ENCODE peak calls at places on chromosomes 6 and 20, in four cellular contexts. W is brain microvascular endothelial cell, Q is AG04450, C is hepatocyte. J is an unnamed sample.

GRCh38 chr6:148650941-148651540 is 95.8 kb upstream of the UST start:
- DNase-seq in W (no peak), C (no peak), Q (no peak), J (no peak)

GRCh38 chr6:6684365-6684833 is 95.9 kb downstream of the LY86 start:
- DNase-seq in C (no peak), W (no peak), Q (no peak), J (no peak)

GRCh38 chr6:107231243-107231642 is 115.9 kb upstream of the BEND3 start:
- DNase-seq in Q (no peak), W (no peak), C (no peak), J (no peak)

GRCh38 chr6:143767433-143767832 is 75.7 kb upstream of the LTV1 start:
- DNase-seq in W (no peak), C (no peak), Q (no peak), J (no peak)

GRCh38 chr20:44167736-44168135 is 19.3 kb downstream of the JPH2 start:
- DNase-seq in C (no peak), W (no peak), Q (no peak), J (no peak)

GRCh38 chr20:36544134-36545018 is 3.1 kb downstream of the MYL9 start:
- DNase-seq in C (no peak), W (peak), Q (no peak), J (peak)

GRCh38 chr6:11492444-11493300 is 44.9 kb upstream of the TMEM170B start:
- DNase-seq in C (no peak), W (no peak), Q (no peak), J (no peak)

GRCh38 chr6:166485651-166486535 is 100.6 kb downstream of the RAMACL start:
- DNase-seq in Q (no peak), W (no peak), C (no peak), J (no peak)

GRCh38 chr6:109332748-109333147 is 49.5 kb downstream of the CD164 start:
- DNase-seq in Q (no peak), W (no peak), C (peak), J (no peak)

DNA sequence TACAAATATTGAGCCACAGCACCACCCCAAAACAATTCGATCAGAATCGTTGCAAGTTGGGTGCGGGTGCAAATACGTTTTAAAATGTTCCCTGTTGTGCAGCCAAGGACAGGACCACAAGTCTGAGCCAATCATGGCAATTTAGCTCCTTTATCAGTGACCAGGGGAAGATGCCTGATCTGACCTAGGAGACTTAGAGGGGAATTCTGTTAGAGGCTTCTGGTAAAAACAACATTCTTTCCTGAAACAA is 25.6 kb downstream of the LOC128125822 start:
- DNase-seq in C (no peak), Q (no peak), W (no peak), J (no peak)
- H3K27ac ChIP-seq in C (peak), Q (no peak), W (no peak), J (no peak)

GRCh38 chr20:33964431-33964830 is 29.3 kb upstream of the RALY start:
- DNase-seq in W (no peak), Q (no peak), C (no peak), J (no peak)
- H3K27ac ChIP-seq in W (no peak), Q (no peak), C (no peak), J (no peak)

DNA sequence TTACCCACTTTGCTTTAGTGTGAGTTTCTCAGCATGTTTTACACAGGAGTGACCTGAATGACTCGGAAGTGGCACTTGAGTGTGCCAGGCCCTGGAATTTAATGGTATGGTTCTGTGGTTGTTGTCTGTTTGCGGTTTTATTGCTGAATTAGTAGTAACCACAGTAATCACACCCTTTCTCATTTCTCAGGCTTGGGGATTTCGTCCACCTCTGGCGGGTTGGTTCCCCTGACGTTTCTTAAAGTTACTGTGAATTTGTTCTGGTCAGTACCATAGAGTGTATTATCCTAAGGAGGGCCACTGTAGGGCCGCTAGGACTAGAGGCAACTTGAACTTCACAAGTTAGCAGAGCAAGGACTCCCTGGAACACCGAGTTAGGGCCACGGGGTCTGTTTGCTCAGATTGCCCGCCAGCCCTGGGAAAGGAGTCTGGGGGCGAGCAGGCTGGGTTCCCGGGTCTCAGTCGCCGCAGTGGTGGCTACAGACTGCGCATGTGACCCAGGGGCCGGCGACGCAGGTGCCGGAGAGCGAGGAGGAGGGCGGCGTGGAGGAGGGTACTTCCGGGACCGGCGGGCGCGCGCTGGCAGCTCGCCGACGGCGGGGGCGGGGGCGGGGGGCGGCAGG is 546 bp upstream of the KLHL32 start:
- DNase-seq in W (no peak), C (no peak), Q (no peak), J (no peak)
- H3K27ac ChIP-seq in W (no peak), C (peak), Q (no peak), J (no peak)

DNA sequence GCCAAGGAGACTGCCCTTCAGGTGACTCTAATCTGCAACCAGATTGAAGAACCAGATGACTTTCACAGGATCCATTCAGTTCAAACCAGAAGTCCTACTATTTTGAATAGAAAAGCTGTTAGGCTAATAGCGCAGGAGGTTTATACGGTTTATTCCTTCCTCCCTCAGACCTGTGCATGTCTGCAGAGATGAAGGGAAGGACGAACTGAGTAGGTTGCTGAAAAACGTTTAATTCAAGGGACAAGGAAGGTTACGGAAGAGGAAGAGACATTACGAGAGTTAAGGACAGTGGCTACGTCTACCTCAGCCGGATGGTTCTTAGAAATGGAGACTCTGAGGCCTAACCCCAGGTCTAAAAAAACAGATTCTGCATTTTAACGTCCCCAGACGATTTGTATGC is 978 bp downstream of the AURKA start:
- DNase-seq in W (no peak), C (no peak), Q (no peak), J (no peak)
- H3K27ac ChIP-seq in W (peak), C (peak), Q (no peak), J (peak)

GRCh38 chr6:53336070-53336469 is 12.7 kb downstream of the ELOVL5 start:
- DNase-seq in C (no peak), Q (no peak), W (no peak), J (no peak)
- H3K27ac ChIP-seq in C (no peak), Q (no peak), W (no peak), J (no peak)

DNA sequence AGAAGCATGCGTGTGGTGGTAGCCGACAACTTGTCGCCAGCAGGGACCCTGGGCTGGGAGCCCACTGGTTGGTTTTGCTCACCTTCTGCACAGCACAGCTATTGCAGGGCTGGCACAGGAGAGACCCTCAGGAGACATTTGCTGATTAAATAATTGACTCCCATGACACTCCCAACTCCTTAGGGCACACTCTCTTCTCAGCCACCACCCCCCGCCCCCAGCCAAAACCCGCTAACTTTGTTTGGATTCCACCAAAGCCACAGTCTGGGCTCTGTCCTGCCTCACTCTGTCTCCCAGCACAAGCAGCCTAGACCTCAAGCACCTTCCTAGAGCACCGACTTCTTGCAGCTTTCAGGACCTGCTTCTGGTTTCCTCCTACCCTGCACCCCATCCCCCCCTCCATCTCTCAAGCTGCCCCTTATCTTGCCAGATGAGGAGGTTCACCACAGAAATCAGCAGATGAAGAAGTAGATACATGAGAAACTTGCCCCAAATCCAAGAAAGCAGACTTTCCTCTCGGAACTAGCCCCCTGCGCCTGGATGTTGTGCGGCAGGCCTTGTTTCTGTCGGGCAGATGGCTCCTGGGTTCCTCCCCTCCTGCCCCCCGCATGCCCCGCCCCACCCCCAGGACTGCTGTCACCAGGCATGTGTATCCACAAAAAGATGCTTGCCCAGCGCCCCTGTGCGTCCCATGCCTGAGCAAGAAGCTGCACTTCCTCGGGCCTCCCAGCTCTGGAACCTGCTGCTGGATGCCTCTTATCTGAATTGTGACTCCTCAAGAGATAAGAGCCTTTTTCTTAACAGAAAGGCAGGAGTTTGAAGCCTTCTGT is 35.0 kb upstream of the CD93 start:
- DNase-seq in C (no peak), Q (no peak), W (no peak), J (no peak)
- H3K27ac ChIP-seq in C (no peak), Q (no peak), W (no peak), J (no peak)

GRCh38 chr6:111803804-111804203 is 69.4 kb downstream of the FYN start:
- DNase-seq in W (no peak), Q (peak), C (no peak), J (no peak)

GRCh38 chr6:111803384-111803783 is 69.9 kb downstream of the FYN start:
- DNase-seq in C (no peak), W (no peak), Q (no peak), J (no peak)

GRCh38 chr6:111805511-111806181 is 67.6 kb downstream of the FYN start:
- DNase-seq in Q (no peak), W (peak), C (no peak), J (no peak)

GRCh38 chr6:111802720-111803119 is 70.5 kb downstream of the FYN start:
- DNase-seq in Q (no peak), W (no peak), C (no peak), J (no peak)

DNA sequence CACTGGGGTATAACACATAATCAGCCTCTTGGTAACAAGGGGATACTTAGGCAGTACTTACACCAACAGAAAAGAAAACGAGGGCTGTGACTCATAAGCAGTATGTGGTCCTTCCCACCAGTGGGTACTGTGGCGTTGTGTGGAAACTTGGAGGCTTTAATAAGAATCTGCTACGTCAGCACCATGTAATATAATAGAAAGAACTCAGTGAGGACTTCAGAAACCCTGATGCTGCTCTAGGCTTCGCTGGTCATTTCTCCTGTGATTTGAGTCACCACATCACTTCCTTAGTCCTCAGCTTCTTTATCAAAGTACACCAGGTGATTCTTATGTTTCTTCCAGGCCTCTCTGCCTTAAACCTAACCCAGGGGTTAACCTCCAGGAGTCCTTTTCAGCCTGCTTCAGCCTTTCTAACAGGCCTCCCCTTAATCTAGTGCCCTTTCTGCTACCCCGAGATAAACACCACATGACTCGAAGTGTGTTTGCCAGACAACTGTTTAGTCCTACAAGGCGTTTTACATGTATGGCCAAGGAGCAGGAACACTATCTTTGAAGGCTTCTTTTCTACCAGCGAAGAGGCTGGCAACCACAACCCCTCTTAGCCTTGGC is 68.5 kb downstream of the FYN start:
- DNase-seq in C (peak), Q (no peak), W (peak), J (no peak)
- H3K27ac ChIP-seq in C (peak), Q (no peak), W (peak), J (no peak)

GRCh38 chr20:45850238-45850637 is 7.0 kb downstream of the ACOT8 start:
- DNase-seq in C (no peak), Q (no peak), W (no peak), J (no peak)
- H3K27ac ChIP-seq in C (no peak), Q (no peak), W (no peak), J (no peak)